ENCODE peak calls at places on chromosomes 3 and 15, in ten cellular contexts. V is posterior cingulate gyrus; J is hypothalamus; L is immature natural killer cell; W is effector memory CD4-positive, alpha-beta T cell; S is NCI-H510A; M is stimulated activated CD4-positive, alpha-beta T cell treated with anti-CD3 and anti-CD28 coated beads, Interleukin-4, amount 100 ng/mL, for 24 hours; I is cardiac fibroblast; P is cardiac muscle cell; A is breast epithelium. H is an unnamed sample.

GRCh38 chr3:102400142-102400541 is 34.7 kb upstream of the ZPLD1 start:
- DNase-seq in V (no peak), J (no peak), L (no peak), W (no peak), S (no peak), M (no peak), I (peak; percentile 14), P (no peak), A (no peak), H (no peak)

GRCh38 chr3:174439621-174440349 is 419.3 kb upstream of the NAALADL2 start:
- DNase-seq in V (no peak), J (no peak), L (no peak), W (no peak), S (no peak), M (no peak), I (peak; percentile 98), P (peak; percentile 97), A (no peak), H (no peak)

GRCh38 chr3:125357032-125357658 is 18.0 kb downstream of the ZNF148 start:
- DNase-seq in V (no peak), J (peak; percentile 62), L (peak; percentile 54), W (no peak), S (no peak), M (peak; percentile 58), I (no peak), P (peak; percentile 44), A (no peak), H (no peak)

GRCh38 chr15:68353418-68354145 is 76.0 kb downstream of the FEM1B start:
- DNase-seq in V (no peak), J (no peak), L (no peak), W (no peak), S (no peak), M (no peak), I (peak; percentile 62), P (no peak), A (no peak), H (no peak)

GRCh38 chr15:39961051-39961450 is 27.1 kb downstream of the EIF2AK4 start:
- DNase-seq in V (no peak), J (no peak), L (no peak), W (no peak), S (no peak), M (no peak), I (no peak), P (no peak), A (no peak), H (no peak)

GRCh38 chr3:78974181-78974770 is 793.5 kb downstream of the ROBO1 start:
- DNase-seq in V (no peak), J (no peak), L (no peak), W (no peak), S (no peak), M (no peak), I (peak; percentile 81), P (no peak), A (no peak), H (no peak)

GRCh38 chr15:92392462-92392861 is 1.2 kb upstream of the ST8SIA2 start:
- DNase-seq in V (no peak), J (no peak), L (no peak), W (no peak), S (no peak), M (no peak), I (no peak), P (no peak), A (no peak), H (no peak)

GRCh38 chr3:139199421-139200010 is 144.3 kb upstream of the MRPS22 start:
- DNase-seq in V (no peak), J (no peak), L (no peak), W (no peak), S (no peak), M (no peak), I (no peak), P (no peak), A (no peak), H (no peak)

GRCh38 chr3:10443791-10444429 is 61.5 kb downstream of the ATP2B2 start:
- DNase-seq in V (no peak), J (no peak), L (no peak), W (no peak), S (no peak), M (no peak), I (no peak), P (no peak), A (no peak), H (no peak)

GRCh38 chr3:42014949-42015533 is 53.1 kb upstream of the ULK4 start:
- DNase-seq in V (peak; percentile 16), J (peak; percentile 24), L (no peak), W (no peak), S (no peak), M (no peak), I (peak; percentile 57), P (peak; percentile 60), A (no peak), H (no peak)

GRCh38 chr15:83835384-83836010 is 181.6 kb downstream of the ADAMTSL3 start:
- DNase-seq in V (no peak), J (no peak), L (no peak), W (no peak), S (no peak), M (no peak), I (no peak), P (no peak), A (no peak), H (no peak)

GRCh38 chr3:57999423-58000115 is 8.7 kb upstream of the FLNB start:
- DNase-seq in V (no peak), J (no peak), L (no peak), W (no peak), S (no peak), M (no peak), I (peak; percentile 66), P (no peak), A (no peak), H (no peak)

GRCh38 chr15:70853855-70854668 is at the start of gene LARP6:
- DNase-seq in V (peak; percentile 60), J (peak; percentile 56), L (peak; percentile 3), W (no peak), S (peak; percentile 15), M (no peak), I (peak; percentile 29), P (peak; percentile 62), A (peak; percentile 56), H (no peak)

GRCh38 chr3:53513556-53514190 is 19.3 kb downstream of the CACNA1D start:
- DNase-seq in V (no peak), J (no peak), L (no peak), W (no peak), S (no peak), M (no peak), I (peak; percentile 6), P (no peak), A (no peak), H (no peak)

GRCh38 chr3:166291510-166291909 is 454.3 kb upstream of the BCHE start:
- DNase-seq in V (no peak), J (no peak), L (no peak), W (no peak), S (no peak), M (no peak), I (no peak), P (no peak), A (no peak), H (no peak)

GRCh38 chr3:170716172-170716800 is 130.4 kb upstream of the SLC7A14 start:
- DNase-seq in V (no peak), J (no peak), L (no peak), W (no peak), S (no peak), M (no peak), I (no peak), P (no peak), A (no peak), H (no peak)

GRCh38 chr3:28326458-28326926 is 22.0 kb upstream of the ZCWPW2 start:
- DNase-seq in V (no peak), J (no peak), L (peak; percentile 82), W (peak; percentile 20), S (no peak), M (peak; percentile 52), I (no peak), P (no peak), A (no peak), H (peak; percentile 38)

GRCh38 chr3:63151893-63152292 is 126.2 kb upstream of the SYNPR start:
- DNase-seq in V (no peak), J (no peak), L (no peak), W (no peak), S (no peak), M (no peak), I (no peak), P (no peak), A (no peak), H (no peak)

GRCh38 chr15:66864086-66864830 is 162.2 kb downstream of the SMAD6 start:
- DNase-seq in V (no peak), J (no peak), L (no peak), W (no peak), S (no peak), M (no peak), I (no peak), P (no peak), A (peak; percentile 17), H (no peak)

GRCh38 chr3:44555753-44556152 is 760 bp downstream of the ZKSCAN7 start:
- DNase-seq in V (no peak), J (no peak), L (no peak), W (no peak), S (no peak), M (no peak), I (peak; percentile 15), P (peak; percentile 10), A (no peak), H (no peak)

GRCh38 chr15:70299931-70300858 is 202.5 kb upstream of the TLE3 start:
- DNase-seq in V (no peak), J (no peak), L (peak; percentile 93), W (peak; percentile 67), S (peak; percentile 37), M (peak; percentile 76), I (no peak), P (no peak), A (no peak), H (peak; percentile 78)

GRCh38 chr3:151795276-151795675 is 18.6 kb upstream of the AADAC start:
- DNase-seq in V (no peak), J (no peak), L (no peak), W (no peak), S (no peak), M (no peak), I (peak; percentile 85), P (peak; percentile 85), A (no peak), H (no peak)

GRCh38 chr15:28889346-28889745 is 3.6 kb downstream of the APBA2 start:
- DNase-seq in V (no peak), J (no peak), L (no peak), W (no peak), S (no peak), M (no peak), I (no peak), P (no peak), A (no peak), H (no peak)

GRCh38 chr15:51917493-51917892 is 54.1 kb downstream of the LEO1 start:
- DNase-seq in V (no peak), J (no peak), L (no peak), W (no peak), S (peak; percentile 46), M (no peak), I (peak; percentile 31), P (peak; percentile 44), A (no peak), H (no peak)

GRCh38 chr3:45207471-45207870 is 18.6 kb downstream of the TMEM158 start:
- DNase-seq in V (no peak), J (no peak), L (no peak), W (no peak), S (no peak), M (no peak), I (no peak), P (no peak), A (no peak), H (no peak)

GRCh38 chr15:58179206-58179605 is 41.0 kb downstream of the AQP9 start:
- DNase-seq in V (no peak), J (no peak), L (no peak), W (no peak), S (no peak), M (no peak), I (peak; percentile 52), P (no peak), A (no peak), H (no peak)

GRCh38 chr15:20376872-20377271 is 164.7 kb downstream of the GOLGA6L6 start:
- DNase-seq in V (no peak), J (no peak), L (no peak), W (no peak), S (no peak), M (no peak), I (no peak), P (no peak), A (no peak), H (no peak)

GRCh38 chr3:55483196-55484095 is 3.7 kb downstream of the WNT5A start:
- DNase-seq in V (no peak), J (no peak), L (no peak), W (no peak), S (no peak), M (no peak), I (no peak), P (no peak), A (no peak), H (no peak)